ENCODE peak calls at places on chromosomes 6 and 20, in ten cellular contexts. One of them, this sample, is unnamed.

GRCh38 chr20:52425253-52425652 is 233.7 kb upstream of the ZFP64 start:
- DNase-seq in foreskin fibroblast: no peak
- DNase-seq in suprapubic skin: peak
- DNase-seq in choroid plexus epithelial cell: peak
- DNase-seq in astrocyte of the cerebellum: no peak
- DNase-seq in ovary: no peak
- DNase-seq in psoas muscle: no peak
- DNase-seq in lower lobe of right lung: no peak
- DNase-seq in cardiac fibroblast: peak
- DNase-seq in BJ: no peak
- DNase-seq in this sample: no peak

GRCh38 chr6:144215402-144215931 is 65.2 kb downstream of the STX11 start:
- DNase-seq in cardiac fibroblast: peak
- DNase-seq in foreskin fibroblast: peak
- DNase-seq in BJ: no peak
- DNase-seq in suprapubic skin: no peak
- DNase-seq in ovary: no peak
- DNase-seq in lower lobe of right lung: peak
- DNase-seq in astrocyte of the cerebellum: no peak
- DNase-seq in choroid plexus epithelial cell: peak
- DNase-seq in psoas muscle: peak
- DNase-seq in this sample: no peak

GRCh38 chr6:135310291-135310690 is 129.2 kb downstream of the MYB start:
- DNase-seq in choroid plexus epithelial cell: peak
- DNase-seq in suprapubic skin: no peak
- DNase-seq in lower lobe of right lung: no peak
- DNase-seq in psoas muscle: no peak
- DNase-seq in ovary: no peak
- DNase-seq in astrocyte of the cerebellum: no peak
- DNase-seq in BJ: no peak
- DNase-seq in cardiac fibroblast: no peak
- DNase-seq in foreskin fibroblast: no peak
- DNase-seq in this sample: no peak

GRCh38 chr6:130742282-130742681 is 84.9 kb upstream of the SMLR1 start:
- DNase-seq in BJ: no peak
- DNase-seq in lower lobe of right lung: no peak
- DNase-seq in choroid plexus epithelial cell: peak
- DNase-seq in astrocyte of the cerebellum: no peak
- DNase-seq in foreskin fibroblast: peak
- DNase-seq in ovary: no peak
- DNase-seq in suprapubic skin: no peak
- DNase-seq in psoas muscle: no peak
- DNase-seq in cardiac fibroblast: peak
- DNase-seq in this sample: peak

GRCh38 chr20:18224968-18225568 is 63.3 kb upstream of the ZNF133 start:
- DNase-seq in BJ: peak
- DNase-seq in suprapubic skin: no peak
- DNase-seq in lower lobe of right lung: no peak
- DNase-seq in psoas muscle: peak
- DNase-seq in cardiac fibroblast: peak
- DNase-seq in ovary: peak
- DNase-seq in choroid plexus epithelial cell: peak
- DNase-seq in foreskin fibroblast: peak
- DNase-seq in astrocyte of the cerebellum: peak
- DNase-seq in this sample: peak

GRCh38 chr20:4167261-4168004 is 152.1 kb upstream of the RNF24 start:
- DNase-seq in foreskin fibroblast: no peak
- DNase-seq in cardiac fibroblast: no peak
- DNase-seq in BJ: no peak
- DNase-seq in choroid plexus epithelial cell: no peak
- DNase-seq in astrocyte of the cerebellum: no peak
- DNase-seq in lower lobe of right lung: no peak
- DNase-seq in ovary: no peak
- DNase-seq in suprapubic skin: no peak
- DNase-seq in psoas muscle: no peak
- DNase-seq in this sample: no peak

GRCh38 chr6:65088575-65088974 is 618.5 kb downstream of the EYS start:
- DNase-seq in choroid plexus epithelial cell: no peak
- DNase-seq in psoas muscle: no peak
- DNase-seq in cardiac fibroblast: no peak
- DNase-seq in foreskin fibroblast: no peak
- DNase-seq in astrocyte of the cerebellum: no peak
- DNase-seq in BJ: no peak
- DNase-seq in lower lobe of right lung: no peak
- DNase-seq in ovary: no peak
- DNase-seq in suprapubic skin: no peak
- DNase-seq in this sample: no peak

GRCh38 chr6:113979930-113980329 is 9.0 kb upstream of the HDAC2 start:
- DNase-seq in lower lobe of right lung: no peak
- DNase-seq in astrocyte of the cerebellum: no peak
- DNase-seq in ovary: no peak
- DNase-seq in choroid plexus epithelial cell: no peak
- DNase-seq in cardiac fibroblast: no peak
- DNase-seq in suprapubic skin: no peak
- DNase-seq in foreskin fibroblast: no peak
- DNase-seq in psoas muscle: no peak
- DNase-seq in BJ: no peak
- DNase-seq in this sample: no peak

GRCh38 chr20:58649288-58650180 is 1.5 kb upstream of the STX16 start:
- DNase-seq in foreskin fibroblast: no peak
- DNase-seq in ovary: no peak
- DNase-seq in astrocyte of the cerebellum: no peak
- DNase-seq in suprapubic skin: no peak
- DNase-seq in choroid plexus epithelial cell: no peak
- DNase-seq in lower lobe of right lung: peak
- DNase-seq in psoas muscle: no peak
- DNase-seq in cardiac fibroblast: no peak
- DNase-seq in BJ: no peak
- DNase-seq in this sample: no peak

GRCh38 chr20:53828673-53829085 is 235.0 kb upstream of the ZNF217 start:
- DNase-seq in suprapubic skin: no peak
- DNase-seq in ovary: peak
- DNase-seq in lower lobe of right lung: no peak
- DNase-seq in choroid plexus epithelial cell: peak
- DNase-seq in cardiac fibroblast: peak
- DNase-seq in psoas muscle: no peak
- DNase-seq in foreskin fibroblast: peak
- DNase-seq in astrocyte of the cerebellum: peak
- DNase-seq in BJ: peak
- DNase-seq in this sample: peak

GRCh38 chr6:91483415-91483814 is 896.5 kb upstream of the MAP3K7 start:
- DNase-seq in lower lobe of right lung: no peak
- DNase-seq in BJ: no peak
- DNase-seq in ovary: no peak
- DNase-seq in foreskin fibroblast: no peak
- DNase-seq in psoas muscle: no peak
- DNase-seq in astrocyte of the cerebellum: no peak
- DNase-seq in choroid plexus epithelial cell: no peak
- DNase-seq in cardiac fibroblast: no peak
- DNase-seq in suprapubic skin: no peak
- DNase-seq in this sample: no peak

GRCh38 chr20:13839421-13840092 is 54.7 kb downstream of the NDUFAF5 start:
- DNase-seq in psoas muscle: no peak
- DNase-seq in astrocyte of the cerebellum: peak
- DNase-seq in lower lobe of right lung: no peak
- DNase-seq in ovary: no peak
- DNase-seq in cardiac fibroblast: peak
- DNase-seq in BJ: peak
- DNase-seq in foreskin fibroblast: peak
- DNase-seq in suprapubic skin: no peak
- DNase-seq in choroid plexus epithelial cell: peak
- DNase-seq in this sample: no peak

GRCh38 chr6:35043381-35043780 is 97.8 kb downstream of the TCP11 start:
- DNase-seq in cardiac fibroblast: no peak
- DNase-seq in astrocyte of the cerebellum: no peak
- DNase-seq in ovary: no peak
- DNase-seq in lower lobe of right lung: no peak
- DNase-seq in psoas muscle: no peak
- DNase-seq in suprapubic skin: peak
- DNase-seq in BJ: no peak
- DNase-seq in foreskin fibroblast: no peak
- DNase-seq in choroid plexus epithelial cell: no peak
- DNase-seq in this sample: no peak

GRCh38 chr6:1311400-1312192 is at the start of gene FOXQ1:
- DNase-seq in suprapubic skin: peak
- DNase-seq in lower lobe of right lung: peak
- DNase-seq in astrocyte of the cerebellum: no peak
- DNase-seq in choroid plexus epithelial cell: peak
- DNase-seq in ovary: no peak
- DNase-seq in cardiac fibroblast: peak
- DNase-seq in BJ: no peak
- DNase-seq in psoas muscle: no peak
- DNase-seq in foreskin fibroblast: peak
- DNase-seq in this sample: no peak

GRCh38 chr6:1609662-1610496 is at the start of gene FOXC1:
- DNase-seq in cardiac fibroblast: peak
- DNase-seq in lower lobe of right lung: peak
- DNase-seq in suprapubic skin: peak
- DNase-seq in BJ: peak
- DNase-seq in ovary: peak
- DNase-seq in psoas muscle: peak
- DNase-seq in astrocyte of the cerebellum: peak
- DNase-seq in foreskin fibroblast: peak
- DNase-seq in choroid plexus epithelial cell: peak
- DNase-seq in this sample: peak

GRCh38 chr20:60935971-60936370 is 316.1 kb upstream of the CDH4 start:
- DNase-seq in foreskin fibroblast: no peak
- DNase-seq in choroid plexus epithelial cell: no peak
- DNase-seq in lower lobe of right lung: no peak
- DNase-seq in suprapubic skin: no peak
- DNase-seq in BJ: no peak
- DNase-seq in cardiac fibroblast: no peak
- DNase-seq in astrocyte of the cerebellum: no peak
- DNase-seq in psoas muscle: no peak
- DNase-seq in ovary: no peak
- DNase-seq in this sample: no peak

GRCh38 chr6:18141805-18142590 is 12.9 kb downstream of the TPMT start:
- DNase-seq in cardiac fibroblast: no peak
- DNase-seq in suprapubic skin: no peak
- DNase-seq in lower lobe of right lung: no peak
- DNase-seq in choroid plexus epithelial cell: no peak
- DNase-seq in ovary: no peak
- DNase-seq in astrocyte of the cerebellum: no peak
- DNase-seq in psoas muscle: no peak
- DNase-seq in foreskin fibroblast: no peak
- DNase-seq in BJ: no peak
- DNase-seq in this sample: no peak

GRCh38 chr6:161829186-161829794 is 555.4 kb upstream of the AGPAT4 start:
- DNase-seq in suprapubic skin: no peak
- DNase-seq in BJ: no peak
- DNase-seq in lower lobe of right lung: no peak
- DNase-seq in choroid plexus epithelial cell: no peak
- DNase-seq in astrocyte of the cerebellum: peak
- DNase-seq in foreskin fibroblast: no peak
- DNase-seq in psoas muscle: no peak
- DNase-seq in cardiac fibroblast: no peak
- DNase-seq in ovary: no peak
- DNase-seq in this sample: no peak
- TF ChIP-seq CTCF in suprapubic skin: no peak
- TF ChIP-seq CTCF in BJ: no peak
- TF ChIP-seq CTCF in lower lobe of right lung: no peak
- TF ChIP-seq CTCF in choroid plexus epithelial cell: no peak
- TF ChIP-seq CTCF in astrocyte of the cerebellum: peak
- TF ChIP-seq CTCF in foreskin fibroblast: no peak
- TF ChIP-seq CTCF in psoas muscle: no peak
- TF ChIP-seq CTCF in cardiac fibroblast: no peak
- TF ChIP-seq CTCF in ovary: no peak
- TF ChIP-seq CTCF in this sample: no peak

GRCh38 chr20:10660661-10661060 is 13.1 kb downstream of the JAG1 start:
- DNase-seq in ovary: no peak
- DNase-seq in astrocyte of the cerebellum: no peak
- DNase-seq in suprapubic skin: no peak
- DNase-seq in lower lobe of right lung: no peak
- DNase-seq in psoas muscle: peak
- DNase-seq in choroid plexus epithelial cell: no peak
- DNase-seq in cardiac fibroblast: no peak
- DNase-seq in foreskin fibroblast: no peak
- DNase-seq in BJ: no peak
- DNase-seq in this sample: no peak
- H3K4me3 ChIP-seq in ovary: no peak
- H3K4me3 ChIP-seq in astrocyte of the cerebellum: no peak
- H3K4me3 ChIP-seq in suprapubic skin: no peak
- H3K4me3 ChIP-seq in lower lobe of right lung: no peak
- H3K4me3 ChIP-seq in psoas muscle: peak
- H3K4me3 ChIP-seq in choroid plexus epithelial cell: no peak
- H3K4me3 ChIP-seq in cardiac fibroblast: no peak
- H3K4me3 ChIP-seq in foreskin fibroblast: no peak
- H3K4me3 ChIP-seq in BJ: no peak
- H3K4me3 ChIP-seq in this sample: no peak

GRCh38 chr6:51844391-51844735 is 243.1 kb downstream of the PKHD1 start:
- DNase-seq in ovary: no peak
- DNase-seq in psoas muscle: no peak
- DNase-seq in suprapubic skin: no peak
- DNase-seq in cardiac fibroblast: no peak
- DNase-seq in BJ: no peak
- DNase-seq in foreskin fibroblast: no peak
- DNase-seq in astrocyte of the cerebellum: no peak
- DNase-seq in lower lobe of right lung: no peak
- DNase-seq in choroid plexus epithelial cell: no peak
- DNase-seq in this sample: no peak
- TF ChIP-seq CTCF in ovary: no peak
- TF ChIP-seq CTCF in psoas muscle: no peak
- TF ChIP-seq CTCF in suprapubic skin: no peak
- TF ChIP-seq CTCF in cardiac fibroblast: no peak
- TF ChIP-seq CTCF in BJ: no peak
- TF ChIP-seq CTCF in foreskin fibroblast: no peak
- TF ChIP-seq CTCF in astrocyte of the cerebellum: no peak
- TF ChIP-seq CTCF in lower lobe of right lung: no peak
- TF ChIP-seq CTCF in choroid plexus epithelial cell: no peak
- TF ChIP-seq CTCF in this sample: no peak

GRCh38 chr6:101399627-101399955 is 6.1 kb downstream of the GRIK2 start:
- DNase-seq in choroid plexus epithelial cell: no peak
- DNase-seq in cardiac fibroblast: no peak
- DNase-seq in foreskin fibroblast: no peak
- DNase-seq in ovary: no peak
- DNase-seq in suprapubic skin: no peak
- DNase-seq in lower lobe of right lung: no peak
- DNase-seq in astrocyte of the cerebellum: no peak
- DNase-seq in psoas muscle: no peak
- DNase-seq in BJ: no peak
- DNase-seq in this sample: no peak

GRCh38 chr6:101396552-101397173 is 3.2 kb downstream of the GRIK2 start:
- DNase-seq in choroid plexus epithelial cell: peak
- DNase-seq in cardiac fibroblast: peak
- DNase-seq in psoas muscle: no peak
- DNase-seq in suprapubic skin: no peak
- DNase-seq in ovary: no peak
- DNase-seq in BJ: no peak
- DNase-seq in astrocyte of the cerebellum: peak
- DNase-seq in lower lobe of right lung: no peak
- DNase-seq in foreskin fibroblast: peak
- DNase-seq in this sample: peak

GRCh38 chr6:101397199-101397598 is 3.7 kb downstream of the GRIK2 start:
- DNase-seq in psoas muscle: no peak
- DNase-seq in astrocyte of the cerebellum: no peak
- DNase-seq in BJ: no peak
- DNase-seq in ovary: no peak
- DNase-seq in foreskin fibroblast: no peak
- DNase-seq in cardiac fibroblast: peak
- DNase-seq in suprapubic skin: no peak
- DNase-seq in choroid plexus epithelial cell: peak
- DNase-seq in lower lobe of right lung: no peak
- DNase-seq in this sample: no peak

GRCh38 chr6:101400341-101400740 is 6.8 kb downstream of the GRIK2 start:
- DNase-seq in cardiac fibroblast: no peak
- DNase-seq in foreskin fibroblast: no peak
- DNase-seq in ovary: no peak
- DNase-seq in BJ: no peak
- DNase-seq in psoas muscle: no peak
- DNase-seq in suprapubic skin: no peak
- DNase-seq in astrocyte of the cerebellum: no peak
- DNase-seq in lower lobe of right lung: no peak
- DNase-seq in choroid plexus epithelial cell: no peak
- DNase-seq in this sample: no peak

GRCh38 chr6:101398716-101399626 is 5.5 kb downstream of the GRIK2 start:
- DNase-seq in suprapubic skin: no peak
- DNase-seq in astrocyte of the cerebellum: no peak
- DNase-seq in choroid plexus epithelial cell: no peak
- DNase-seq in ovary: no peak
- DNase-seq in foreskin fibroblast: no peak
- DNase-seq in psoas muscle: no peak
- DNase-seq in cardiac fibroblast: no peak
- DNase-seq in BJ: no peak
- DNase-seq in lower lobe of right lung: no peak
- DNase-seq in this sample: no peak
- H3K4me3 ChIP-seq in suprapubic skin: no peak
- H3K4me3 ChIP-seq in astrocyte of the cerebellum: peak
- H3K4me3 ChIP-seq in choroid plexus epithelial cell: peak
- H3K4me3 ChIP-seq in ovary: no peak
- H3K4me3 ChIP-seq in foreskin fibroblast: no peak
- H3K4me3 ChIP-seq in psoas muscle: no peak
- H3K4me3 ChIP-seq in cardiac fibroblast: no peak
- H3K4me3 ChIP-seq in BJ: no peak
- H3K4me3 ChIP-seq in lower lobe of right lung: no peak
- H3K4me3 ChIP-seq in this sample: peak